ENCODE peak calls at places on chromosome 2, in ten cellular contexts. One of them, this sample, is unnamed.

GRCh38 chr2:38301340-38301968 is 75.6 kb downstream of the ATL2 start:
- DNase-seq in WTC11: no peak
- DNase-seq in cardiac fibroblast: no peak
- DNase-seq in heart right ventricle: no peak
- DNase-seq in fibroblast of lung: no peak
- DNase-seq in Calu3: no peak
- DNase-seq in A549: no peak
- DNase-seq in MCF 10A: no peak
- DNase-seq in omental fat pad: no peak
- DNase-seq in astrocyte: no peak
- DNase-seq in this sample: no peak

GRCh38 chr2:154375625-154376020 is 322.9 kb upstream of the KCNJ3 start:
- DNase-seq in Calu3: peak
- DNase-seq in heart right ventricle: no peak
- DNase-seq in astrocyte: peak
- DNase-seq in WTC11: no peak
- DNase-seq in fibroblast of lung: peak
- DNase-seq in cardiac fibroblast: peak
- DNase-seq in MCF 10A: peak
- DNase-seq in A549: peak
- DNase-seq in omental fat pad: no peak
- DNase-seq in this sample: no peak

GRCh38 chr2:39571197-39571731 is 94.5 kb upstream of the TMEM178A start:
- DNase-seq in fibroblast of lung: no peak
- DNase-seq in omental fat pad: no peak
- DNase-seq in A549: no peak
- DNase-seq in astrocyte: peak
- DNase-seq in cardiac fibroblast: peak
- DNase-seq in Calu3: no peak
- DNase-seq in MCF 10A: no peak
- DNase-seq in heart right ventricle: no peak
- DNase-seq in WTC11: no peak
- DNase-seq in this sample: no peak

GRCh38 chr2:25373269-25373981 is 31.7 kb upstream of the DNMT3A start:
- DNase-seq in fibroblast of lung: no peak
- DNase-seq in A549: no peak
- DNase-seq in cardiac fibroblast: no peak
- DNase-seq in Calu3: peak
- DNase-seq in MCF 10A: peak
- DNase-seq in astrocyte: no peak
- DNase-seq in omental fat pad: peak
- DNase-seq in WTC11: no peak
- DNase-seq in heart right ventricle: no peak
- DNase-seq in this sample: peak

GRCh38 chr2:147495741-147496140 is 349.1 kb upstream of the ACVR2A start:
- DNase-seq in MCF 10A: no peak
- DNase-seq in A549: no peak
- DNase-seq in Calu3: no peak
- DNase-seq in WTC11: no peak
- DNase-seq in fibroblast of lung: peak
- DNase-seq in astrocyte: peak
- DNase-seq in cardiac fibroblast: peak
- DNase-seq in omental fat pad: no peak
- DNase-seq in heart right ventricle: no peak
- DNase-seq in this sample: no peak

GRCh38 chr2:4151521-4151920 is 448.1 kb downstream of the DCDC2C start:
- DNase-seq in Calu3: no peak
- DNase-seq in astrocyte: no peak
- DNase-seq in cardiac fibroblast: no peak
- DNase-seq in heart right ventricle: no peak
- DNase-seq in MCF 10A: no peak
- DNase-seq in omental fat pad: no peak
- DNase-seq in A549: no peak
- DNase-seq in fibroblast of lung: no peak
- DNase-seq in WTC11: no peak
- DNase-seq in this sample: no peak

GRCh38 chr2:76256689-76257088 is 546.0 kb upstream of the GCFC2 start:
- DNase-seq in fibroblast of lung: no peak
- DNase-seq in Calu3: no peak
- DNase-seq in WTC11: no peak
- DNase-seq in cardiac fibroblast: no peak
- DNase-seq in MCF 10A: peak
- DNase-seq in omental fat pad: no peak
- DNase-seq in astrocyte: no peak
- DNase-seq in A549: no peak
- DNase-seq in heart right ventricle: no peak
- DNase-seq in this sample: no peak

GRCh38 chr2:127137225-127137624 is 30.3 kb upstream of the BIN1 start:
- DNase-seq in heart right ventricle: no peak
- DNase-seq in A549: no peak
- DNase-seq in WTC11: no peak
- DNase-seq in astrocyte: no peak
- DNase-seq in omental fat pad: no peak
- DNase-seq in fibroblast of lung: no peak
- DNase-seq in MCF 10A: no peak
- DNase-seq in Calu3: no peak
- DNase-seq in cardiac fibroblast: no peak
- DNase-seq in this sample: no peak

GRCh38 chr2:163465440-163465839 is 270.4 kb downstream of the FIGN start:
- DNase-seq in heart right ventricle: no peak
- DNase-seq in WTC11: no peak
- DNase-seq in cardiac fibroblast: peak
- DNase-seq in omental fat pad: no peak
- DNase-seq in fibroblast of lung: peak
- DNase-seq in astrocyte: no peak
- DNase-seq in MCF 10A: no peak
- DNase-seq in A549: no peak
- DNase-seq in Calu3: no peak
- DNase-seq in this sample: no peak

GRCh38 chr2:71070294-71071025 is 2.0 kb downstream of the NAGK start:
- DNase-seq in A549: peak
- DNase-seq in heart right ventricle: no peak
- DNase-seq in MCF 10A: peak
- DNase-seq in omental fat pad: no peak
- DNase-seq in fibroblast of lung: peak
- DNase-seq in cardiac fibroblast: peak
- DNase-seq in Calu3: peak
- DNase-seq in WTC11: peak
- DNase-seq in astrocyte: no peak
- DNase-seq in this sample: no peak
- TF ChIP-seq CTCF in A549: peak
- TF ChIP-seq CTCF in heart right ventricle: peak
- TF ChIP-seq CTCF in MCF 10A: no peak
- TF ChIP-seq CTCF in omental fat pad: no peak
- TF ChIP-seq CTCF in fibroblast of lung: peak
- TF ChIP-seq CTCF in cardiac fibroblast: peak
- TF ChIP-seq CTCF in Calu3: no peak
- TF ChIP-seq CTCF in WTC11: no peak
- TF ChIP-seq CTCF in astrocyte: no peak
- TF ChIP-seq CTCF in this sample: no peak

DNA sequence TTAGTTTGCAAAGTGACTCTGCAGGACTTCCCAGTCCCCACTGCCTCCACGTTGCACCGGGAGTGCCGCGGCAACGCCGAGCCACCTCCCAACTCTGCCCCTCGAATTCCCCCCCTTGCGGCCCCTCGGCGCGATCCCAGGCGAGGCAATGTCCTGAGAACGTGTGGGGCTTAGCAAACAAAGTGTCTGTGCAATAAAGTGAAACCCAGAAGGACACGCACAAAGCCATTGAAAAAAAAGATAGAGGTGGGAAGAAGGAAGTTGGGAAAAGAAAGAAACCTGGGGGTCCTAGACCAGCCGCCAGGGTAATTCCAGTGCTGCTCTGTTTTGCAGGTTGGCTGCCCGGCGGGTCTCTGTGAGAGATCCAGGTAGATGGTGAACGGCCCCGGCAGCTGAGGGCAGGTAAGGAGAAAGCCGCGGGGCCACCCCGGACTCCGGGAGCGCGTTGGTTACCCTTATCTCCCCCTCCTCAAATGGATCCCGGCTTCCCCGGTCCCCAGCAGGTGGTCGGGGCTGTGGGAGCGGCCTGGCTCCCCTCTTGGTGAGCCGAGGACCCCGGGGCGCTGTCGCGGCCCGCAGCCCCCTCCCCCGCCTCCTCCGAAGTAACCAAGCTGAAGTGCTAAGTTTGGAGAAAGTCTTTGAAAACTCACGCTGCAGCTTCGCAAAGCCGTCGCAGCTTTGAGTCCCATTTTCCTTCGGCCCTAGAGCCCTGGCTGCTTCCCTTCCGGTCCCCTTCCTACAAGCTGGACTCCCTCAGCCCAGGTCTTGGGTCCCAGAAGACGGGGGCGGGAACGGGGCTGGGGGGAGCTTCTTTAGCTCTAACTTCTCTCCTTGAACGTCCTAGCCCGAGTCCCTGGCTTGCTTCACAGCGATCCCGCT is 525 bp downstream of the OTX1 start:
- DNase-seq in MCF 10A: no peak
- DNase-seq in fibroblast of lung: no peak
- DNase-seq in cardiac fibroblast: no peak
- DNase-seq in astrocyte: no peak
- DNase-seq in A549: no peak
- DNase-seq in omental fat pad: no peak
- DNase-seq in Calu3: peak
- DNase-seq in heart right ventricle: no peak
- DNase-seq in WTC11: peak
- DNase-seq in this sample: peak
- TF ChIP-seq CTCF in MCF 10A: no peak
- TF ChIP-seq CTCF in fibroblast of lung: no peak
- TF ChIP-seq CTCF in cardiac fibroblast: no peak
- TF ChIP-seq CTCF in astrocyte: no peak
- TF ChIP-seq CTCF in A549: no peak
- TF ChIP-seq CTCF in omental fat pad: no peak
- TF ChIP-seq CTCF in Calu3: no peak
- TF ChIP-seq CTCF in heart right ventricle: no peak
- TF ChIP-seq CTCF in WTC11: no peak
- TF ChIP-seq CTCF in this sample: no peak

GRCh38 chr2:5914831-5915611 is 222.8 kb downstream of the SOX11 start:
- DNase-seq in MCF 10A: peak
- DNase-seq in cardiac fibroblast: peak
- DNase-seq in omental fat pad: no peak
- DNase-seq in heart right ventricle: peak
- DNase-seq in fibroblast of lung: peak
- DNase-seq in A549: no peak
- DNase-seq in Calu3: no peak
- DNase-seq in astrocyte: peak
- DNase-seq in WTC11: no peak
- DNase-seq in this sample: no peak
- TF ChIP-seq CTCF in MCF 10A: no peak
- TF ChIP-seq CTCF in cardiac fibroblast: no peak
- TF ChIP-seq CTCF in omental fat pad: no peak
- TF ChIP-seq CTCF in heart right ventricle: peak
- TF ChIP-seq CTCF in fibroblast of lung: no peak
- TF ChIP-seq CTCF in A549: no peak
- TF ChIP-seq CTCF in Calu3: no peak
- TF ChIP-seq CTCF in astrocyte: no peak
- TF ChIP-seq CTCF in WTC11: no peak
- TF ChIP-seq CTCF in this sample: no peak

GRCh38 chr2:125313806-125314205 is 1288.7 kb downstream of the CNTNAP5 start:
- DNase-seq in cardiac fibroblast: no peak
- DNase-seq in MCF 10A: peak
- DNase-seq in fibroblast of lung: no peak
- DNase-seq in WTC11: peak
- DNase-seq in omental fat pad: no peak
- DNase-seq in astrocyte: no peak
- DNase-seq in Calu3: no peak
- DNase-seq in heart right ventricle: no peak
- DNase-seq in A549: no peak
- DNase-seq in this sample: no peak
- TF ChIP-seq CTCF in cardiac fibroblast: no peak
- TF ChIP-seq CTCF in MCF 10A: no peak
- TF ChIP-seq CTCF in fibroblast of lung: no peak
- TF ChIP-seq CTCF in WTC11: no peak
- TF ChIP-seq CTCF in omental fat pad: no peak
- TF ChIP-seq CTCF in astrocyte: no peak
- TF ChIP-seq CTCF in Calu3: no peak
- TF ChIP-seq CTCF in heart right ventricle: no peak
- TF ChIP-seq CTCF in A549: no peak
- TF ChIP-seq CTCF in this sample: no peak

GRCh38 chr2:9693138-9693520 is 62.3 kb upstream of the YWHAQ start:
- DNase-seq in astrocyte: peak
- DNase-seq in A549: no peak
- DNase-seq in cardiac fibroblast: peak
- DNase-seq in MCF 10A: peak
- DNase-seq in omental fat pad: peak
- DNase-seq in heart right ventricle: peak
- DNase-seq in WTC11: no peak
- DNase-seq in Calu3: no peak
- DNase-seq in fibroblast of lung: peak
- DNase-seq in this sample: no peak

GRCh38 chr2:9692392-9693137 is 61.8 kb upstream of the YWHAQ start:
- DNase-seq in fibroblast of lung: peak
- DNase-seq in heart right ventricle: no peak
- DNase-seq in astrocyte: no peak
- DNase-seq in A549: no peak
- DNase-seq in cardiac fibroblast: peak
- DNase-seq in MCF 10A: peak
- DNase-seq in omental fat pad: no peak
- DNase-seq in Calu3: no peak
- DNase-seq in WTC11: no peak
- DNase-seq in this sample: no peak

GRCh38 chr2:9690252-9690651 is 59.5 kb upstream of the YWHAQ start:
- DNase-seq in cardiac fibroblast: no peak
- DNase-seq in heart right ventricle: peak
- DNase-seq in MCF 10A: peak
- DNase-seq in omental fat pad: no peak
- DNase-seq in A549: no peak
- DNase-seq in astrocyte: peak
- DNase-seq in WTC11: no peak
- DNase-seq in Calu3: no peak
- DNase-seq in fibroblast of lung: peak
- DNase-seq in this sample: no peak

GRCh38 chr2:9693646-9694045 is 62.8 kb upstream of the YWHAQ start:
- DNase-seq in WTC11: no peak
- DNase-seq in astrocyte: no peak
- DNase-seq in MCF 10A: no peak
- DNase-seq in omental fat pad: no peak
- DNase-seq in A549: no peak
- DNase-seq in heart right ventricle: no peak
- DNase-seq in Calu3: no peak
- DNase-seq in cardiac fibroblast: no peak
- DNase-seq in fibroblast of lung: no peak
- DNase-seq in this sample: no peak

GRCh38 chr2:9690716-9691498 is 60.1 kb upstream of the YWHAQ start:
- DNase-seq in Calu3: no peak
- DNase-seq in WTC11: no peak
- DNase-seq in omental fat pad: no peak
- DNase-seq in fibroblast of lung: no peak
- DNase-seq in astrocyte: no peak
- DNase-seq in MCF 10A: no peak
- DNase-seq in cardiac fibroblast: no peak
- DNase-seq in heart right ventricle: no peak
- DNase-seq in A549: no peak
- DNase-seq in this sample: no peak
- TF ChIP-seq CTCF in Calu3: no peak
- TF ChIP-seq CTCF in WTC11: no peak
- TF ChIP-seq CTCF in omental fat pad: no peak
- TF ChIP-seq CTCF in fibroblast of lung: no peak
- TF ChIP-seq CTCF in astrocyte: no peak
- TF ChIP-seq CTCF in MCF 10A: no peak
- TF ChIP-seq CTCF in cardiac fibroblast: no peak
- TF ChIP-seq CTCF in heart right ventricle: no peak
- TF ChIP-seq CTCF in A549: no peak
- TF ChIP-seq CTCF in this sample: no peak

GRCh38 chr2:118371500-118371899 is 283.2 kb downstream of the INSIG2 start:
- DNase-seq in MCF 10A: peak
- DNase-seq in astrocyte: peak
- DNase-seq in WTC11: peak
- DNase-seq in omental fat pad: no peak
- DNase-seq in fibroblast of lung: peak
- DNase-seq in A549: peak
- DNase-seq in heart right ventricle: no peak
- DNase-seq in Calu3: peak
- DNase-seq in cardiac fibroblast: peak
- DNase-seq in this sample: no peak
- TF ChIP-seq CTCF in MCF 10A: peak
- TF ChIP-seq CTCF in astrocyte: peak
- TF ChIP-seq CTCF in WTC11: peak
- TF ChIP-seq CTCF in omental fat pad: no peak
- TF ChIP-seq CTCF in fibroblast of lung: peak
- TF ChIP-seq CTCF in A549: peak
- TF ChIP-seq CTCF in heart right ventricle: peak
- TF ChIP-seq CTCF in Calu3: peak
- TF ChIP-seq CTCF in cardiac fibroblast: peak
- TF ChIP-seq CTCF in this sample: no peak